ENCODE peak calls at places on chromosomes 4 and X, in four cellular contexts. F is activated gamma-delta T cell treated with Interleukin-2 at 50 U/mL for 16 hours, X is Ammon's horn, W is left ventricle myocardium inferior. M is an unnamed sample.

GRCh38 chr4:89410687-89411086 is 103.1 kb upstream of the GPRIN3 start:
- DNase-seq in F (no peak), X (no peak), W (no peak), M (no peak)

GRCh38 chr4:172153694-172154093 is 340.5 kb downstream of the GALNTL6 start:
- DNase-seq in F (no peak), X (no peak), W (no peak), M (no peak)

GRCh38 chrX:40418413-40419195 is 162.2 kb upstream of the ATP6AP2 start:
- DNase-seq in F (peak), X (no peak), W (no peak), M (no peak)

GRCh38 chr4:38310446-38311043 is 350.3 kb downstream of the PTTG2 start:
- DNase-seq in F (peak), X (no peak), W (no peak), M (no peak)

GRCh38 chr4:123597586-123597985 is 201.0 kb downstream of the SPRY1 start:
- DNase-seq in F (no peak), X (no peak), W (no peak), M (no peak)

GRCh38 chrX:96909291-96909690 is 25.6 kb downstream of the RPA4 start:
- DNase-seq in F (no peak), X (peak), W (no peak), M (no peak)

GRCh38 chr4:71498002-71498401 is 159.2 kb downstream of the SLC4A4 start:
- DNase-seq in F (no peak), X (no peak), W (no peak), M (no peak)

GRCh38 chr4:67696061-67696460 is 4.9 kb downstream of the UBA6 start:
- DNase-seq in F (no peak), X (no peak), W (no peak), M (no peak)

GRCh38 chrX:19840899-19841648 is 46.3 kb downstream of the SH3KBP1 start:
- DNase-seq in F (peak), X (no peak), W (no peak), M (no peak)

GRCh38 chrX:39766085-39766726 is 331.6 kb downstream of the BCOR start:
- DNase-seq in F (peak), X (no peak), W (no peak), M (no peak)

GRCh38 chr4:112557676-112558411 is 41.9 kb upstream of the NEUROG2 start:
- DNase-seq in F (no peak), X (peak), W (no peak), M (no peak)

GRCh38 chrX:129472116-129472515 is 51.2 kb downstream of the SMARCA1 start:
- DNase-seq in F (no peak), X (no peak), W (no peak), M (no peak)

GRCh38 chr4:127210877-127211276 is 421.9 kb upstream of the INTU start:
- DNase-seq in F (no peak), X (no peak), W (peak), M (no peak)

GRCh38 chr4:107693132-107693531 is 26.9 kb downstream of the PAPSS1 start:
- DNase-seq in F (no peak), X (no peak), W (no peak), M (no peak)

GRCh38 chr4:3054169-3054759 is 20.1 kb downstream of the HTT-AS start:
- DNase-seq in F (no peak), X (no peak), W (no peak), M (no peak)

GRCh38 chr4:97912151-97912550 is 231.1 kb downstream of the STPG2 start:
- DNase-seq in F (no peak), X (no peak), W (no peak), M (no peak)

GRCh38 chrX:70437921-70438665 is 6.5 kb upstream of the DLG3 start:
- DNase-seq in F (no peak), X (no peak), W (no peak), M (no peak)

GRCh38 chr4:156763511-156763910 is 208.1 kb downstream of the PDGFC start:
- DNase-seq in F (no peak), X (peak), W (no peak), M (no peak)

GRCh38 chrX:107451754-107452153 is 2.3 kb downstream of the FRMPD3 start:
- DNase-seq in F (no peak), X (peak), W (no peak), M (no peak)

GRCh38 chrX:133726211-133726630 is 259.2 kb downstream of the GPC3 start:
- DNase-seq in F (no peak), X (no peak), W (no peak), M (no peak)

GRCh38 chr4:104408893-104409292 is 85.8 kb downstream of the CXXC4 start:
- DNase-seq in F (no peak), X (no peak), W (no peak), M (no peak)

M was measured in lower lobe of right lung.